ENCODE peak calls at places on chromosome 1, in four cellular contexts. One of them, this sample, is unnamed.

GRCh38 chr1:12339861-12340557 is 110.2 kb downstream of the VPS13D start:
- DNase-seq in astrocyte of the spinal cord: no peak
- DNase-seq in posterior cingulate gyrus: no peak
- DNase-seq in suprapubic skin: no peak
- DNase-seq in this sample: no peak

GRCh38 chr1:227883641-227884301 is 64.0 kb downstream of the WNT9A start:
- DNase-seq in posterior cingulate gyrus: no peak
- DNase-seq in suprapubic skin: no peak
- DNase-seq in astrocyte of the spinal cord: no peak
- DNase-seq in this sample: peak; percentile 29

GRCh38 chr1:42214447-42214871 is 49.9 kb upstream of the GUCA2A start:
- DNase-seq in astrocyte of the spinal cord: peak; percentile 68
- DNase-seq in suprapubic skin: no peak
- DNase-seq in posterior cingulate gyrus: no peak
- DNase-seq in this sample: no peak

GRCh38 chr1:187794561-187794960 is 965.8 kb downstream of the PLA2G4A start:
- DNase-seq in suprapubic skin: no peak
- DNase-seq in astrocyte of the spinal cord: no peak
- DNase-seq in posterior cingulate gyrus: no peak
- DNase-seq in this sample: no peak

GRCh38 chr1:168437821-168438220 is 106.0 kb downstream of the XCL2 start:
- DNase-seq in posterior cingulate gyrus: peak; percentile 65
- DNase-seq in astrocyte of the spinal cord: no peak
- DNase-seq in suprapubic skin: no peak
- DNase-seq in this sample: no peak

GRCh38 chr1:181485276-181486097 is 2.2 kb downstream of the CACNA1E start:
- DNase-seq in posterior cingulate gyrus: peak; percentile 74
- DNase-seq in suprapubic skin: no peak
- DNase-seq in astrocyte of the spinal cord: no peak
- DNase-seq in this sample: no peak

GRCh38 chr1:98940069-98940468 is 64.6 kb downstream of the PLPPR5 start:
- DNase-seq in posterior cingulate gyrus: no peak
- DNase-seq in astrocyte of the spinal cord: no peak
- DNase-seq in suprapubic skin: no peak
- DNase-seq in this sample: no peak

GRCh38 chr1:32989160-32989894 is 24.7 kb upstream of the RNF19B start:
- DNase-seq in astrocyte of the spinal cord: peak; percentile 98
- DNase-seq in suprapubic skin: peak; percentile 84
- DNase-seq in posterior cingulate gyrus: no peak
- DNase-seq in this sample: peak; percentile 76

GRCh38 chr1:47701741-47702515 is 264.1 kb downstream of the FOXD2 start:
- DNase-seq in suprapubic skin: no peak
- DNase-seq in astrocyte of the spinal cord: no peak
- DNase-seq in posterior cingulate gyrus: no peak
- DNase-seq in this sample: no peak

GRCh38 chr1:156889802-156890585 is 3.5 kb upstream of the PEAR1 start:
- DNase-seq in suprapubic skin: peak; percentile 82
- DNase-seq in posterior cingulate gyrus: peak; percentile 84
- DNase-seq in astrocyte of the spinal cord: peak; percentile 79
- DNase-seq in this sample: peak; percentile 83

GRCh38 chr1:27598288-27598687 is 5.7 kb downstream of the AHDC1 start:
- DNase-seq in suprapubic skin: no peak
- DNase-seq in astrocyte of the spinal cord: no peak
- DNase-seq in posterior cingulate gyrus: no peak
- DNase-seq in this sample: peak; percentile 81

GRCh38 chr1:191174298-191174697 is 696.6 kb upstream of the BRINP3 start:
- DNase-seq in suprapubic skin: no peak
- DNase-seq in posterior cingulate gyrus: no peak
- DNase-seq in astrocyte of the spinal cord: peak; percentile 18
- DNase-seq in this sample: no peak

GRCh38 chr1:25543425-25544242 is at the start of gene LDLRAP1:
- DNase-seq in suprapubic skin: peak; percentile 78
- DNase-seq in astrocyte of the spinal cord: peak; percentile 70
- DNase-seq in posterior cingulate gyrus: peak; percentile 57
- DNase-seq in this sample: peak; percentile 87

GRCh38 chr1:156896490-156897033 is 3.0 kb downstream of the PEAR1 start:
- DNase-seq in astrocyte of the spinal cord: peak; percentile 85
- DNase-seq in suprapubic skin: no peak
- DNase-seq in posterior cingulate gyrus: no peak
- DNase-seq in this sample: peak; percentile 47

GRCh38 chr1:199460933-199461332 is 566.6 kb upstream of the NR5A2 start:
- DNase-seq in astrocyte of the spinal cord: peak; percentile 12
- DNase-seq in suprapubic skin: no peak
- DNase-seq in posterior cingulate gyrus: no peak
- DNase-seq in this sample: no peak

GRCh38 chr1:55695151-55695550 is 480.0 kb upstream of the USP24 start:
- DNase-seq in posterior cingulate gyrus: no peak
- DNase-seq in suprapubic skin: no peak
- DNase-seq in astrocyte of the spinal cord: no peak
- DNase-seq in this sample: no peak

GRCh38 chr1:23963617-23964234 is 4.1 kb downstream of the PNRC2 start:
- DNase-seq in posterior cingulate gyrus: no peak
- DNase-seq in suprapubic skin: no peak
- DNase-seq in astrocyte of the spinal cord: peak; percentile 15
- DNase-seq in this sample: no peak

GRCh38 chr1:100494393-100495084 is 43.4 kb upstream of the GPR88 start:
- DNase-seq in posterior cingulate gyrus: no peak
- DNase-seq in suprapubic skin: no peak
- DNase-seq in astrocyte of the spinal cord: peak; percentile 37
- DNase-seq in this sample: no peak

GRCh38 chr1:214187152-214187900 is 93.6 kb upstream of the SMYD2 start:
- DNase-seq in posterior cingulate gyrus: peak; percentile 13
- DNase-seq in astrocyte of the spinal cord: no peak
- DNase-seq in suprapubic skin: no peak
- DNase-seq in this sample: no peak

GRCh38 chr1:17422461-17422860 is 17.0 kb downstream of the RCC2 start:
- DNase-seq in astrocyte of the spinal cord: no peak
- DNase-seq in suprapubic skin: no peak
- DNase-seq in posterior cingulate gyrus: no peak
- DNase-seq in this sample: no peak

GRCh38 chr1:83996621-83997020 is 2.3 kb downstream of the TTLL7 start:
- DNase-seq in posterior cingulate gyrus: no peak
- DNase-seq in astrocyte of the spinal cord: peak; percentile 68
- DNase-seq in suprapubic skin: no peak
- DNase-seq in this sample: no peak

GRCh38 chr1:197284325-197284724 is 16.3 kb downstream of the CRB1 start:
- DNase-seq in posterior cingulate gyrus: no peak
- DNase-seq in suprapubic skin: no peak
- DNase-seq in astrocyte of the spinal cord: no peak
- DNase-seq in this sample: no peak

This sample was measured in ovary.